ENCODE peak calls at places on chromosomes 1 and 21, in five cellular contexts. L is MM.1S, F is AG10803, M is mammary epithelial cell, H is cardiac fibroblast. C is an unnamed sample.
A peak's percentile ranks its signal among the peaks of the same experiment; 100 is the strongest.

GRCh38 chr1:82388679-82389078 is 587.9 kb downstream of the ADGRL2 start:
- DNase-seq in F (no peak), L (no peak), M (peak; percentile 97), H (peak; percentile 73), C (peak; percentile 26)

GRCh38 chr1:228163004-228163753 is 2.4 kb upstream of the IBA57 start:
- DNase-seq in M (peak; percentile 55), F (peak; percentile 32), H (peak; percentile 57), L (no peak), C (peak; percentile 60)

GRCh38 chr1:177849130-177849529 is 120.7 kb downstream of the SEC16B start:
- DNase-seq in M (peak; percentile 57), L (no peak), F (peak; percentile 69), H (peak; percentile 45), C (peak; percentile 5)

GRCh38 chr1:12552951-12553921 is 64.8 kb downstream of the DHRS3 start:
- DNase-seq in H (no peak), M (no peak), F (peak; percentile 35), L (no peak), C (no peak)

GRCh38 chr21:33236799-33237198 is 7.1 kb downstream of the IFNAR2 start:
- DNase-seq in H (no peak), L (no peak), M (no peak), F (no peak), C (no peak)

GRCh38 chr1:116991918-116992317 is 9.6 kb upstream of the CD101 start:
- DNase-seq in F (no peak), L (no peak), H (no peak), M (peak; percentile 47), C (no peak)

GRCh38 chr1:203274603-203275381 is 30.5 kb upstream of the BTG2 start:
- DNase-seq in L (no peak), H (peak; percentile 40), M (peak; percentile 88), F (peak; percentile 42), C (no peak)

GRCh38 chr1:8370928-8371327 is 53.0 kb downstream of the SLC45A1 start:
- DNase-seq in F (peak; percentile 36), L (no peak), H (no peak), M (no peak), C (peak; percentile 32)

GRCh38 chr1:119774746-119775495 is 6.2 kb upstream of the HMGCS2 start:
- DNase-seq in F (no peak), L (no peak), M (no peak), H (no peak), C (no peak)

GRCh38 chr1:233299450-233299849 is 3.9 kb upstream of the PCNX2 start:
- DNase-seq in L (no peak), M (no peak), F (no peak), H (no peak), C (no peak)

GRCh38 chr1:173489149-173489600 is 12.0 kb downstream of the PRDX6 start:
- DNase-seq in L (no peak), M (no peak), H (peak; percentile 36), F (no peak), C (peak; percentile 27)

GRCh38 chr1:23902611-23903278 is 10.4 kb downstream of the CNR2 start:
- DNase-seq in F (no peak), L (no peak), M (no peak), H (no peak), C (no peak)

GRCh38 chr21:34320006-34320405 is 43.8 kb upstream of the KCNE2 start:
- DNase-seq in M (no peak), F (peak; percentile 42), L (no peak), H (no peak), C (no peak)

GRCh38 chr1:24506706-24507422 is 4.2 kb downstream of the RCAN3 start:
- DNase-seq in F (no peak), H (no peak), M (no peak), L (no peak), C (no peak)

GRCh38 chr1:223363057-223363855 is 720 bp downstream of the SUSD4 start:
- DNase-seq in L (no peak), H (peak; percentile 17), M (no peak), F (peak; percentile 41), C (peak; percentile 5)

GRCh38 chr1:102970496-102971078 is 137.7 kb downstream of the COL11A1 start:
- DNase-seq in M (peak; percentile 37), H (peak; percentile 88), L (peak; percentile 38), F (peak; percentile 67), C (peak; percentile 86)

GRCh38 chr1:114648503-114648902 is 21.3 kb downstream of the DENND2C start:
- DNase-seq in M (no peak), F (no peak), H (no peak), L (no peak), C (no peak)

GRCh38 chr1:113168946-113169345 is 95.9 kb downstream of the LRIG2 start:
- DNase-seq in F (no peak), H (no peak), M (no peak), L (no peak), C (no peak)

GRCh38 chr1:186187601-186188000 is 187.5 kb downstream of the TPR start:
- DNase-seq in F (no peak), L (no peak), M (peak; percentile 92), H (peak; percentile 55), C (no peak)

GRCh38 chr1:45585110-45585426 is 1.2 kb downstream of the NASP start:
- DNase-seq in M (no peak), L (no peak), F (no peak), H (no peak), C (no peak)
- H3K4me3 ChIP-seq in M (peak overlapping the region; percentile 69), L (peak overlapping the region; percentile 93), F (peak overlapping the region; percentile 99), H (peak overlapping the region; percentile 100), C (peak overlapping the region; percentile 100)

GRCh38 chr1:153968400-153968799 is 698 bp downstream of the CREB3L4 start:
- DNase-seq in M (no peak), F (no peak), H (no peak), L (no peak), C (no peak)
- TF ChIP-seq CTCF in M (no peak), F (no peak), H (no peak), L (no peak), C (no peak)

GRCh38 chr1:56081151-56081550 is 498.2 kb downstream of the PLPP3 start:
- DNase-seq in H (peak; percentile 82), M (no peak), F (peak; percentile 95), L (no peak), C (peak; percentile 83)
- H3K4me3 ChIP-seq in H (no peak overlapping the region), M (no peak overlapping the region), F (peak overlapping the region; percentile 50), L (no peak overlapping the region), C (no peak overlapping the region)

GRCh38 chr1:221993444-221993948 is 251.6 kb upstream of the DUSP10 start:
- DNase-seq in H (no peak), F (no peak), M (no peak), L (no peak), C (no peak)
- TF ChIP-seq CTCF in H (no peak), F (no peak), M (no peak), L (no peak), C (no peak)